ENCODE peak calls at places on chromosomes 3 and 15, in four cellular contexts. T is transverse colon, W is A549, I is GM12878. R is an unnamed sample.

GRCh38 chr15:69509131-69509530 is 56.5 kb downstream of the RPLP1 start:
- DNase-seq in I (no peak), W (no peak), T (no peak), R (no peak)

GRCh38 chr3:136380530-136380929 is 130.4 kb downstream of the PCCB start:
- DNase-seq in I (no peak), W (no peak), T (no peak), R (no peak)

GRCh38 chr15:90046846-90047481 is 45.8 kb downstream of the ZNF710 start:
- DNase-seq in W (no peak), T (peak), I (no peak), R (no peak)

GRCh38 chr3:61233828-61234227 is 17.4 kb downstream of the FHIT start:
- DNase-seq in I (peak), W (no peak), T (no peak), R (no peak)

GRCh38 chr3:113275876-113276580 is 64.7 kb downstream of the BOC start:
- DNase-seq in I (peak), W (no peak), T (peak), R (peak)

GRCh38 chr3:195035345-195036202 is 235.4 kb downstream of the XXYLT1 start:
- DNase-seq in W (no peak), I (no peak), T (no peak), R (no peak)

GRCh38 chr15:66663664-66664063 is 38.4 kb upstream of the SMAD6 start:
- DNase-seq in W (no peak), I (no peak), T (no peak), R (no peak)

GRCh38 chr15:50265620-50266019 is at the start of gene HDC:
- DNase-seq in T (no peak), W (no peak), I (no peak), R (no peak)

GRCh38 chr3:69433016-69433937 is 47.4 kb upstream of the FRMD4B start:
- DNase-seq in W (peak), I (no peak), T (no peak), R (no peak)

GRCh38 chr3:11820540-11821041 is 26.1 kb downstream of the TAMM41 start:
- DNase-seq in T (no peak), W (peak), I (no peak), R (no peak)

GRCh38 chr3:81816473-81817260 is 55.2 kb upstream of the GBE1 start:
- DNase-seq in I (peak), W (no peak), T (no peak), R (no peak)

GRCh38 chr3:83559082-83559481 is 1399.7 kb upstream of the CADM2 start:
- DNase-seq in W (no peak), I (no peak), T (no peak), R (no peak)

GRCh38 chr3:41961061-41961749 is 698 bp downstream of the ULK4 start:
- DNase-seq in W (peak), I (no peak), T (peak), R (no peak)

GRCh38 chr3:30747771-30748281 is 141.4 kb downstream of the TGFBR2 start:
- DNase-seq in T (no peak), I (no peak), W (peak), R (peak)

GRCh38 chr3:49647741-49648140 is 26.4 kb upstream of the APEH start:
- DNase-seq in W (no peak), T (no peak), I (no peak), R (no peak)

GRCh38 chr3:190886945-190887344 is 24.5 kb upstream of the GMNC start:
- DNase-seq in T (no peak), W (peak), I (no peak), R (no peak)

GRCh38 chr15:91142097-91142744 is 42.2 kb downstream of the SV2B start:
- DNase-seq in W (peak), T (no peak), I (no peak), R (no peak)

GRCh38 chr15:35507932-35508638 is 37.9 kb downstream of the DPH6 start:
- DNase-seq in T (no peak), I (no peak), W (no peak), R (no peak)

GRCh38 chr3:60708191-60708975 is 542.9 kb downstream of the FHIT start:
- DNase-seq in W (no peak), I (no peak), T (no peak), R (no peak)

GRCh38 chr3:29240248-29240647 is 40.6 kb upstream of the RBMS3 start:
- DNase-seq in T (no peak), I (no peak), W (peak), R (no peak)

GRCh38 chr15:81633889-81634288 is 259.9 kb upstream of the TMC3 start:
- DNase-seq in I (no peak), W (peak), T (no peak), R (no peak)

GRCh38 chr15:38843736-38844590 is 279.3 kb upstream of the RASGRP1 start:
- DNase-seq in I (no peak), W (no peak), T (no peak), R (no peak)

GRCh38 chr15:51343466-51343865 is 2.0 kb downstream of the GLDN start:
- DNase-seq in T (no peak), I (no peak), W (no peak), R (no peak)

GRCh38 chr3:30112904-30113484 is 493.4 kb upstream of the TGFBR2 start:
- DNase-seq in T (no peak), I (no peak), W (peak), R (peak)

GRCh38 chr15:61049934-61050333 is 179.2 kb downstream of the RORA start:
- DNase-seq in T (no peak), W (peak), I (peak), R (no peak)

GRCh38 chr15:35289029-35289617 is 204.0 kb upstream of the NANOGP8 start:
- DNase-seq in W (peak), I (no peak), T (no peak), R (no peak)

GRCh38 chr3:168121175-168121853 is 25.6 kb upstream of the GOLIM4 start:
- DNase-seq in T (peak), W (no peak), I (no peak), R (no peak)

GRCh38 chr15:53288542-53288941 is 470.9 kb downstream of the WDR72 start:
- DNase-seq in W (no peak), T (no peak), I (no peak), R (no peak)

GRCh38 chr3:52084954-52085730 is 28.8 kb upstream of the DUSP7 start:
- DNase-seq in T (no peak), W (no peak), I (no peak), R (no peak)

GRCh38 chr3:196140224-196140623 is 58.3 kb upstream of the TFRC start:
- DNase-seq in I (no peak), T (no peak), W (no peak), R (no peak)

GRCh38 chr3:78101363-78101762 is 1061.5 kb downstream of the ROBO2 start:
- DNase-seq in W (no peak), T (no peak), I (no peak), R (no peak)

GRCh38 chr15:66785637-66786036 is 83.6 kb downstream of the SMAD6 start:
- DNase-seq in T (no peak), I (no peak), W (no peak), R (no peak)

GRCh38 chr3:108234387-108234957 is 12.2 kb upstream of the IFT57 start:
- DNase-seq in T (no peak), W (no peak), I (no peak), R (no peak)

GRCh38 chr3:10763248-10763620 is 52.8 kb upstream of the SLC6A11 start:
- DNase-seq in W (no peak), T (no peak), I (no peak), R (no peak)

GRCh38 chr3:45692866-45693265 is 3.7 kb downstream of the SACM1L start:
- DNase-seq in I (no peak), W (no peak), T (no peak), R (no peak)

GRCh38 chr3:45689787-45690145 is 570 bp downstream of the SACM1L start:
- DNase-seq in W (no peak), I (no peak), T (no peak), R (no peak)

GRCh38 chr3:45688194-45688881 is 858 bp upstream of the SACM1L start:
- DNase-seq in W (peak), T (peak), I (no peak), R (no peak)

GRCh38 chr3:45688882-45689786 is at the start of gene SACM1L:
- DNase-seq in W (peak), T (peak), I (peak), R (peak)

DNA sequence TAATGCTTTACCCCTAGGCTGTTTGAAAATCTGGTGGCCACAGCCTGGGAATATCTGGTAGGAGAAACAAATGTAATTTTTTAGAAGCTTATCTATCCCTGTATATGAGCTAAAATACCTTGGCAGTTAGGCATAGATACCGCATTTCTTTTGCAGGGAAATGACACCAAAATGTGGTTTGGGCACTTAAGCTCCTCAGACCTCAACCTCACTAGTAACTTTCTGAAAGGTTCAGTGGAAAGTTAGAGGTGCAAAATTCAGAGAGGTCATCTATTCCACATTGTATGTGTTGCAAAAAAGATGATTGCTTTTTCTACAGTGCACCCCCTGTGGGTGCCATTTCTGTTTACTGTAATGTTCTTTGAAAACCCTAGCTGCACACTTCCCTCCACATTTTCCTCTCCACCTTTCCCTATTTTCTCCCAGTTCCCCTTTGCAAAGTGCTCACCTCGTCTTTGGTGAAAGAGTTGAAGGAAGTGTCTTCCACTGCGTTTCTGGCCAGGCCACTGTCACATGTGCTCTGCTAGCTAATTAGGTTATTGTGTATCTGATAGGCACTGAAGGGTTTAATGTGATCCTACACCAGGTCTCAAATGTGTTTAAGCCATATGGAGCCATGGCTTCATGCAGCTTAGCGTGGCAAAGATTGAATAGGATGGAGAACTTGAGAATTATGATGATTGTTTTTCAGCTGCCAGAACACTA is 1.3 kb downstream of the SACM1L start:
- DNase-seq in I (no peak), W (no peak), T (no peak), R (no peak)
- TF ChIP-seq POLR2A in I (no peak), W (no peak), T (no peak), R (no peak)

GRCh38 chr15:100572362-100572983 is 29.5 kb downstream of the LINS1 start:
- DNase-seq in T (no peak), I (no peak), W (no peak), R (no peak)
- TF ChIP-seq CTCF in T (peak), I (peak), W (peak), R (peak)

DNA sequence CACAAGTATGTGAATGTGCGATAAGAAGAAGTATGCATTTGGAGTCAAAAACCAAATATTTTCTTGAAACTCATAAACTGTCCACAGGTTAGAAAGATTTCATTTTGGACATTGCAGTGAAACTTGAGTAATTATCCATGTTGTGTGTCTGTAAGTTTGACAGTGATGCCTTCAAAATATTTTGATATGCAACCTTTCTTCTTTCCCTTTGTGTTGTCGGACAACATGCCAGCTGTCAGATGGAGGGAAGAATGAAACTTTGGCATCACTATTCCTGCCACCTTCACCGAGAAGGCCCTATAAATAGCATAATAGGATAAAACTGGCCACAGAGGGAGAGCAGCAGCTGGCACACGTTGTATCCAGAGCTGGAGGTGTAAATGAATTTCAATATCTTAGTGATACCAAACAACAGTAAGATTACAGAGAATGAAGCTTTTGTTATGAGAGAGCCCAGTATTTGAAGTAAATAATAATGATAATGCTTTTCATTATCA is 436.7 kb upstream of the CFAP20DC start:
- DNase-seq in I (no peak), T (no peak), W (no peak), R (no peak)
- TF ChIP-seq EP300 in I (no peak), T (no peak), W (no peak), R (no peak)

DNA sequence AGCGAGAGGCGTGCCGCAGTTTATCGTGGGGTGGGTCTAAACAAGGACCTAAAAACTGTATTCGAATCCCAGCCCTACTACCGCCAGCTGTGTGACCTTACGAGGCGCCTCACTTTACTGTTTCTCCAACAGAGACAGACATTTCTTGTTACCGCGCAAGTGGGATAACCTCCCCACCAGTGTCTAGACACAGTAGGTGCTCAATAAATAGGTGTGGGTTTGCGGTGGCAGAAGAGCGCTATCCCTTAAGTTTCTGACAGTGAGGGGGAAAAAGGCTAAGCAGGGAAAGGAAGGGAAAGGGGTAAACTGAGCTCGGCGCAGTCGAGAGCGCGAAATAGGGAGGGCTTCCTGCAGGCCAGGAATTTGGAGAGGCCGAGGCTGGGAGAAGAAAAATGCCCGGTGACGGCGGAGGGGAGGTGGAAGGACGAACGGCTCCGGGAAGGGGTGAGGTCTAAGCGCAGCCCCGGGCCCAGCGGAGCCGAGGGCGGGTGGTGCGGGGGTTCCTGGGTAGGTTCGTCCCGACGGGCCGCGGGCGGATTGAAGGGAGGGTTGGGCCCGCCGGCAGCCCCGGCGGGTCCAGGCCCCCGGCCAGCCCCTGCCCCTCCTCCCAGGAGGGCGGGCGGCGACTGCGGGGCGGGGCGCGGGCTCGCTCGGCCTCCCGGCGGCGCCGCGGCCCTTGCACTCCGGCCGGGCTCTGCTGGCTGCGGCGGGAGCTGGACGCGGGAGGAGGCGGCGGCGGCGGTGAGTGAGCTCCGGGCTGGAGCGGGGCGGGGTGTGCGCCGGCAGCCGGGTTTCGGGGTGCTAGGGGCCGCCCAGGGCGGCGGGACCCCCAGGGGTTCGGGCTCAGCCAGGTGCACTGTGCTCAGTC is at the start of gene CGNL1:
- DNase-seq in I (no peak), W (no peak), T (peak), R (no peak)
- TF ChIP-seq POLR2A in I (no peak), W (peak), T (no peak), R (peak)

DNA sequence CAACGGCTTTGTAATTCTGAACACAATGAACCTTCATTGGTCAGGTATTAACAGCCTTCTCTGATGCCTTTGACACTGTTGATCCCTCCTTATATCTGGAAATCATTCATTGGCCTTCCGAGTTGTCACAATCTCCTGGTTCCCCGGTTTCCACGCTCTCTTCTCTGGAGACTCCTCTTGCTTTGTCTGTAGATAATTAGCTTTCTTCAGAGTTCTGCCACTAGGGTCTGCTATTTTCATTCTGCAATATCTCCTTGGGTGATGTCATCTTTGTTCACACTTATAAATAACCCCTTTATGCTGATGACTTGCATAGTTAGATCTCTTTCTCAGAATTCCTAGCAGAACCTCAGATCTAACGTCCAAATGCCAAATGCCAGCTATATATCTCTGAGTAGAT is 583.8 kb upstream of the ZNF717 start:
- DNase-seq in W (no peak), T (no peak), I (no peak), R (no peak)
- TF ChIP-seq CTCF in W (no peak), T (no peak), I (peak), R (no peak)

GRCh38 chr3:40720863-40721262 is 196.1 kb downstream of the ZNF621 start:
- DNase-seq in W (no peak), T (no peak), I (no peak), R (no peak)
- TF ChIP-seq EP300 in W (no peak), T (no peak), I (no peak), R (no peak)

DNA sequence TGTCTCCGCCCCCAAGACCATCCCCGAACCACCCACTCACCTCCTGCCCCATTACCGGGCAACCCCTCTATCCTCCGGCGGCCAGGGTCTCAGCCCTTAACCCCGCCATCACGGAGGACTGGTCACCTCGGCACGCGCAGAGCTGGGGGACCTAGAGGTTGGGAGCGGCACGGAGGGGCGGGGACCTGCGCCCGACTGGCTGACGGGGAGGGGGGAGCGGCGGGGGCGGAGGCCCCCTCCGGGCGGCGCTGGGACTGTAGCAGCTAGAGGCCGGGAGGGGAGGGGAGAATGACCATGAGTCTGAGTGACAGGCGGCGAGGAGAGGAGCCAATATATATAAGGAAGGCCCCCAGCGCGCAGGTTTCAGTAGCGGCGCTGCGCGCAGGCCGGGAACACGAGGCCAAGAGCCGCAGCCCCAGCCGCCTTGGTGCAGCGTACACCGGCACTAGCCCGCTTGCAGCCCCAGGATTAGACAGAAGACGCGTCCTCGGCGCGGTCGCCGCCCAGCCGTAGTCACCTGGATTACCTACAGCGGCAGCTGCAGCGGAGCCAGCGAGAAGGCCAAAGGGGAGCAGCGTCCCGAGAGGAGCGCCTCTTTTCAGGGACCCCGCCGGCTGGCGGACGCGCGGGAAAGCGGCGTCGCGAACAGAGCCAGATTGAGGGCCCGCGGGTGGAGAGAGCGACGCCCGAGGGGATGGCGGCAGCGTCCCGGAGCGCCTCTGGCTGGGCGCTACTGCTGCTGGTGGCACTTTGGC is at the start of gene DLL4:
- DNase-seq in W (peak), T (peak), I (no peak), R (peak)
- TF ChIP-seq POLR2A in W (peak), T (peak), I (peak), R (no peak)

GRCh38 chr3:62558549-62559112 is 185.3 kb upstream of the FEZF2 start:
- DNase-seq in W (peak), I (no peak), T (no peak), R (no peak)

GRCh38 chr3:62562017-62562416 is 188.7 kb upstream of the FEZF2 start:
- DNase-seq in T (no peak), I (no peak), W (no peak), R (no peak)

GRCh38 chr3:62557450-62557849 is 184.1 kb upstream of the FEZF2 start:
- DNase-seq in I (no peak), T (no peak), W (no peak), R (no peak)

GRCh38 chr3:62557983-62558382 is 184.6 kb upstream of the FEZF2 start:
- DNase-seq in I (no peak), T (no peak), W (no peak), R (no peak)

DNA sequence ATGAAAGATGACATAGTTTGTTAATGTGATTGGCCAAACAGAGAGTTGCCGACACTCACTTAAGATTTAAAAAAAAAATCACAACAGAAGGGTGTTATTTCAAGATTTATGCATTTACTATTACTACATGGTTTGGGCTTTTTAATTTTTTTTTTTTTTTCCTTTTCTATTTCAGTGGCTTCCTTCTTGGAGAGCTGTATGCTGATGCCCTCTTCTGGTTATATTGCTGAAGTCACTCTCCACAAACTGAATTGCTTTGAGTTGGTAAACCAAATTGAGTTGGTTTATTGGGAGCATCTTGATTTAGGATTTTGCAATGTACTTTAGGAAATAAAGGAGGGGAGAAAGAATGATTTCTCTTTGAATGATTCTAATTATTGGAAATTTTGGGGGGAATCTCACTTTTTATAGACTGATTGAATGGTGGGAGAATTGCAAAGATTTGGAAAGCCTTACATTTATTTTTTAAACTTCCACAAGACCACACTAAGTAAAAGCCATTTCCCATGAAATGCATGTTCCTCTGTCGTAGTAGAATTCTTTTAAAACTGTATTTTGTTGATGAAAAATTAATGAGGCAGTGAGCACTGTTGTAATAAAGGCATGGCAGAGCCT is 186.6 kb upstream of the FEZF2 start:
- DNase-seq in I (no peak), T (no peak), W (peak), R (no peak)
- TF ChIP-seq CTCF in I (no peak), T (peak), W (peak), R (no peak)